ENCODE peak calls at places on chromosomes 6 and 20, in four cellular contexts. L is HCT116, R is GM12878, W is K562. K is an unnamed sample.

GRCh38 chr6:14371530-14371929 is 254.0 kb downstream of the CD83 start:
- DNase-seq in W (no peak), L (no peak), R (no peak), K (no peak)

GRCh38 chr20:63108247-63108646 is 101.5 kb upstream of the BHLHE23 start:
- DNase-seq in R (no peak), L (no peak), W (no peak), K (no peak)

GRCh38 chr6:29628419-29629281 is 4.3 kb downstream of the GABBR1 start:
- DNase-seq in W (peak; percentile 81), L (no peak), R (no peak), K (peak; percentile 43)

GRCh38 chr6:132289761-132290160 is 111.5 kb downstream of the MOXD1 start:
- DNase-seq in R (no peak), W (no peak), L (no peak), K (no peak)

GRCh38 chr6:403659-404655 is 12.4 kb downstream of the IRF4 start:
- DNase-seq in L (no peak), R (no peak), W (no peak), K (no peak)

GRCh38 chr20:43722153-43722505 is 4.7 kb downstream of the GTSF1L start:
- DNase-seq in W (no peak), R (no peak), L (no peak), K (no peak)

GRCh38 chr6:131694832-131695426 is 6.3 kb downstream of the OR2A4 start:
- DNase-seq in W (peak; percentile 47), L (peak; percentile 47), R (no peak), K (peak; percentile 77)

GRCh38 chr6:31528307-31528777 is 420 bp upstream of the MCCD1 start:
- DNase-seq in R (no peak), W (no peak), L (no peak), K (peak; percentile 54)

GRCh38 chr20:59007758-59008511 is 881 bp upstream of the CTSZ start:
- DNase-seq in W (peak; percentile 39), R (peak; percentile 60), L (no peak), K (no peak)

GRCh38 chr6:6332240-6332639 is 11.8 kb upstream of the F13A1 start:
- DNase-seq in R (peak; percentile 95), L (no peak), W (no peak), K (no peak)

GRCh38 chr6:108707328-108707976 is 140.8 kb upstream of the ARMC2 start:
- DNase-seq in W (no peak), L (no peak), R (no peak), K (peak; percentile 15)

GRCh38 chr20:4102381-4102780 is 87.0 kb upstream of the RNF24 start:
- DNase-seq in W (no peak), R (no peak), L (no peak), K (no peak)

GRCh38 chr6:158049055-158050028 is 67.7 kb downstream of the SYNJ2 start:
- DNase-seq in R (no peak), W (peak; percentile 52), L (no peak), K (peak; percentile 91)

DNA sequence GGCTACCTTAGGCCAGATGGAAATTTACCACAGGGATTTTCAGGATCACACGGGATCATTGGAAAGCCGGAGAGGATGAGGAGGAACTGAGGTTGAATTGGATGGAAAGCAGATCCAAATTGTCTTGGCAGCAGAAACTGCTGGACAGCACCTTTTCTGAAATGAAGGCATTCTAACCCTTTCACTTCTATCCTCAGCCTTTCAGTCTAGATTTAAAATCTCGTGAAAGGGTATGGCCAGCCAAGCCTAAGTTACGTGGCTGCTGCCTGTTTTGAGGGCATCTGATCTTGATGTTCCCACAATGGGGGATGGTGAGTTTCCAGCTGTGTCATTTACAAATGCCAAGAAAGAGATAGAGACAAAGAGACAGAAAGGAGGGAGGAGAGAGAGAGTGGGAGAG is 358.2 kb downstream of the KIF16B start:
- DNase-seq in R (no peak), W (no peak), L (no peak), K (no peak)
- TF ChIP-seq ATF3 in R (no peak), W (no peak), L (no peak), K (no peak)

GRCh38 chr6:165637591-165637990 is 25.4 kb downstream of the PDE10A start:
- DNase-seq in W (no peak), L (no peak), R (no peak), K (no peak)

GRCh38 chr6:165636015-165636414 is 27.0 kb downstream of the PDE10A start:
- DNase-seq in L (no peak), W (no peak), R (no peak), K (no peak)

GRCh38 chr6:165638530-165638929 is 24.5 kb downstream of the PDE10A start:
- DNase-seq in R (no peak), W (no peak), L (no peak), K (no peak)

GRCh38 chr6:165634486-165634885 is 28.6 kb downstream of the PDE10A start:
- DNase-seq in L (no peak), R (no peak), W (no peak), K (no peak)

DNA sequence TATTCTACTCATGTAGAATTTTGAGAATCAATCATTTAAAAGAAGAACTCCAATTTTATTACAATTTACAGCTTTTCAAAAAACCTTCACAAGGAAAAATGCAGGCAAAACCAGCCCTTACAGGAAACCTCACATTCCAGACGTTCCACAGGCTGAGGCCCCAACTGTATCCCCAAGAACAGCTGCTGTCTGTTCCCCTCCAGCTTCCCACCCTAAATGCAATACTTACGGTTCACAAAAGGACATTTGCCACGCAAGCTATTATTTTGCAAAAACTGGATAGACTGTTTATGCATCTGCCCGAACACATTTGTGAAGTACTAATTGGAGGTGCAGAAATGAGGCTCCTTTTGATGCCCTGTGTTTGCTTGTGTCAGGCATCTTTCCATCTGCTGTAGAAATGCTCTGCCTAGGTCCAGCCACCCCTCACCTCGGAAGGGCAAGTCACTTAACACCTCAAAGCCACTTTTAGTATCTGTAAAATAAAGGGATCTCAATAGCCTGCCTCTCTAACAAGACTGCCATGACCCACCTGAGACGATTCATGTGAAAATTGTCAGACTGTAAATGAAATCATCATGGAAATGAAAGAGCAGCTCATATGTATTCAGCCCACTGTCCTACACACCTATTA is 26.5 kb downstream of the PDE10A start:
- DNase-seq in L (no peak), W (no peak), R (no peak), K (no peak)
- TF ChIP-seq ZBTB33 in L (no peak), W (no peak), R (no peak), K (no peak)

DNA sequence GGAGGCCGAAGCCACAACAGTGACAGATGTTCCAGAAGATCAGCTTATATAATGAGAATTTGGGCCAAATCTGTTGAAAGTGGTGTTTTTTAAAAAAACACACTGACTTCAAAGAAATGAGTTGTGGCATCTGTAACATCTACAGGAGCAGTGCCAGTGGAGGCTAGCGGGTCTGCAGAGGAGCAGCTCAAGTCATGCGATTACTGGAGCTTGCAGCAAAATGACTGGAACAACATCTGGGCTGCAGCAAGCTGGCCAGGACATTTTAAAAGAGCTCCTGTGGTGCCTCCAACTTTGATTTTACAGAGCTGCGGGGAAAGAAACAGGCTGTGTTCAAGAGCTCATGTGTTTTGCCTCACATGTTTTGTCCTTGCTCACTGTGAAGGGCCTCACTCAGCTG is 57.2 kb downstream of the TBX18 start:
- DNase-seq in L (no peak), W (no peak), R (no peak), K (no peak)
- TF ChIP-seq ATF3 in L (no peak), W (no peak), R (no peak), K (no peak)

DNA sequence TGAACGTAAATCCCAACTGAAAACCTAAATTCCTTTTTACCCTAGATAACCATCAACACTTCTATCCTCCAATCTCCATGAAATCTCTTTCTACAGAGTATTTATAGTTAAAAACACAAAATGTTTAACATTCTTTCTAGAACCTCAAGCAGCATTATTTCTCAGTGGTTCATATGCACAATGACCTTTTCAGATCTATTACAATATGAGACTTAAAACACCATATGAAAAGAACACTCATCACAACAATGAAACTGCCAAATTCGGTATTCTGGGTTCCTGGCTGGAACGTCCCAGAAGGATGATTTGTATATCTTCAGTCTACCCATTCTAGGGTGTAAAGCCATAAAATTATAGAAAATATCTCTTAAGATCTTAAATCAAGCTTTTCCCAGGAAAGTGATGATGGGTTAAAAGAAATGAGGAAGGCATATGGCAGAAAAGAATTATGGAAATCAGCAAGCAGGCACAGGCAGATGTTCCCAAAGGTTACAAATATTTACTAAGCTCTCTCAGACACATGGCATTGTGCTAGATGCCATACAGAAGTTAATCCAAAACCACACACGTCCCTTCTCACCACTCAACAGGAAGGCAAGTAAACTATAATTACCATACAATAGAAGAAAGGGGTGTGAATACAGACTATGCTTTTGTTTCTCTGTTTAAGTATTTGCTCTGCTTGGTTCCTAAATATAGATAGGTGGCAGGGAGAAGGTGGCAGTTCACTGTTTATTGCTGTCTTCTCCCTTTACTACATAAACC is 118.0 kb downstream of the CHD6 start:
- DNase-seq in L (no peak), R (no peak), W (no peak), K (no peak)
- TF ChIP-seq ZBTB33 in L (no peak), R (no peak), W (no peak), K (no peak)

DNA sequence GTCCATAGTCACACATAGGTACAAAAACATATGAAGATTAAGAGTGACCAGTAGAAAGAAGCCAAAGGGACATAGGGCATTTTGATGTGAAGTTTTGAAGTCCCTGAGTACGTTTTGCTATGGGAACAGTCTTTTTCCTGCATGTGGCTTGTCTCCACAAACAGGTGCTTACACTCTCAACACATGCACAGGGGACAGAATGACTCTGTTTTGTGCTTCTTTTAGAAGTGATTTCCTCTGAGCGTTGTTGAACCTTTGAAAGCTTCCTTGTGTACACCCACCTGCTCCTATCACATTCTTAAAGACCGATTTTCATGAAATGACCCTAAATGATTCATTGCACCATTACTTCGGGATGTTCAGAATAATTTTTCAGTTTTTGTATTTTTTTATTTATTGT is 338.8 kb upstream of the CDH4 start:
- DNase-seq in R (no peak), W (no peak), L (no peak), K (no peak)
- TF ChIP-seq ATF3 in R (no peak), W (no peak), L (no peak), K (no peak)

DNA sequence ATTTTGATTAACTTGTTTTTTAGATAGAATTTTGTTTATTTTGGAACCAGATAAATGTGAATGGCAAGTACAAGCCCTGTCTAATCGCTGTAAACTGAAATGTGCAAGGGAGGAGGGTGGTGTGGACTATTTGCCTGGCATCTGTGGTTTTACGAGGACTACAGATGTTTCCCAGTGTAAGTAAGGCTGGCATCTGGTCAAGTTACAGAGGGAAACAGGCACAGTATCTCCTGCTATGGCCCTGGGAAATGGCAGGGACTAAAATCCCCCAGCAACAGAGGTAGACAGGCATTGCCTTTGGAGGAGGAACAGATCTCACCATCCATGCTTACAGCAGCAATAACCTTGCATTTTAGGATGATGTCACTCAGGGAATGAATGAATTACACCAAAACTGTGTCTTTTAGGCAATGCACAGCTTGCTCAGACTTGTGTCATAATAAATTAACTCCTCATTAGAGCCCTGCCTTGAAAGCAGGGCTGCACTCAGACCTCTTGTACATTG is 96.3 kb downstream of the TCP11 start:
- DNase-seq in W (no peak), R (no peak), L (no peak), K (no peak)
- TF ChIP-seq ZBTB33 in W (no peak), R (no peak), L (no peak), K (no peak)

DNA sequence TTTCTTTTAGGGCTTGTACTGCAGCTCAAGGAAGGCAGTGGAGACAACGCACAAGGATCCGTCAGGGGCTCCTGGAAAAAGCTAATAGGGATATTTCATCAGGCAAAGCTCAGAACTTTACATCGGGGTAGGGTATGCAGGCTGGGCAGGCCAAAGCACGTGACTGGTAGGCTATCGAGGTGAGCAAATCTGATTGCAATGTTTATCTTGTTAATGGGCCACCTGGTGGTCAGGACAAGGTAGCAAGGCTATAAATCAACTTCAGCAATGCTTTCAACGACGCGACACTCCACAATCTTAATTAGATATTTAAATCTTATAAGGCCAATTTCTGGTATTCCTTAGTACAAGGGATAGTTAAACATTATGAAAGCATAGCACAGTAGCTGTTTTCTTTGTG is 1302.8 kb upstream of the EYS start:
- DNase-seq in W (no peak), R (no peak), L (no peak), K (peak; percentile 39)
- TF ChIP-seq ATF3 in W (no peak), R (no peak), L (no peak), K (no peak)

K was measured in HepG2.